ENCODE peak calls at places on chromosome 17, in nine cellular contexts. One of them, this sample, is unnamed.

GRCh38 chr17:5241861-5242671 is 7.4 kb upstream of the SCIMP start:
- DNase-seq in breast epithelium: no peak
- DNase-seq in stomach: peak; percentile 29
- DNase-seq in suprapubic skin: no peak
- DNase-seq in spleen: peak; percentile 78
- DNase-seq in transverse colon: peak; percentile 27
- DNase-seq in SK-N-SH: no peak
- DNase-seq in HCT116: no peak
- DNase-seq in prostate gland: no peak
- DNase-seq in this sample: no peak

GRCh38 chr17:27810902-27811557 is 10.7 kb upstream of the NOS2 start:
- DNase-seq in HCT116: no peak
- DNase-seq in breast epithelium: no peak
- DNase-seq in spleen: no peak
- DNase-seq in suprapubic skin: no peak
- DNase-seq in SK-N-SH: no peak
- DNase-seq in transverse colon: no peak
- DNase-seq in stomach: no peak
- DNase-seq in prostate gland: no peak
- DNase-seq in this sample: no peak

GRCh38 chr17:34166394-34166793 is 88.7 kb upstream of the CCL2 start:
- DNase-seq in transverse colon: no peak
- DNase-seq in prostate gland: no peak
- DNase-seq in stomach: no peak
- DNase-seq in HCT116: no peak
- DNase-seq in breast epithelium: no peak
- DNase-seq in spleen: no peak
- DNase-seq in SK-N-SH: no peak
- DNase-seq in suprapubic skin: no peak
- DNase-seq in this sample: no peak

GRCh38 chr17:78197147-78197830 is 10.1 kb downstream of the AFMID start:
- DNase-seq in spleen: no peak
- DNase-seq in SK-N-SH: no peak
- DNase-seq in suprapubic skin: no peak
- DNase-seq in breast epithelium: no peak
- DNase-seq in prostate gland: no peak
- DNase-seq in HCT116: no peak
- DNase-seq in transverse colon: no peak
- DNase-seq in stomach: no peak
- DNase-seq in this sample: no peak

GRCh38 chr17:17693253-17693954 is 12.1 kb downstream of the RAI1 start:
- DNase-seq in transverse colon: peak; percentile 31
- DNase-seq in prostate gland: peak; percentile 87
- DNase-seq in spleen: peak; percentile 87
- DNase-seq in breast epithelium: peak; percentile 87
- DNase-seq in stomach: peak; percentile 90
- DNase-seq in HCT116: no peak
- DNase-seq in suprapubic skin: no peak
- DNase-seq in SK-N-SH: peak; percentile 78
- DNase-seq in this sample: no peak

GRCh38 chr17:76371656-76372628 is 12.5 kb upstream of the SPHK1 start:
- DNase-seq in HCT116: no peak
- DNase-seq in prostate gland: no peak
- DNase-seq in stomach: no peak
- DNase-seq in breast epithelium: no peak
- DNase-seq in suprapubic skin: no peak
- DNase-seq in SK-N-SH: no peak
- DNase-seq in transverse colon: no peak
- DNase-seq in spleen: no peak
- DNase-seq in this sample: no peak

GRCh38 chr17:33970271-33970670 is 284.8 kb upstream of the CCL2 start:
- DNase-seq in stomach: no peak
- DNase-seq in SK-N-SH: no peak
- DNase-seq in transverse colon: no peak
- DNase-seq in HCT116: no peak
- DNase-seq in suprapubic skin: no peak
- DNase-seq in prostate gland: no peak
- DNase-seq in spleen: no peak
- DNase-seq in breast epithelium: no peak
- DNase-seq in this sample: no peak

GRCh38 chr17:80364091-80364691 is 50.8 kb upstream of the ENDOV start:
- DNase-seq in SK-N-SH: peak; percentile 83
- DNase-seq in suprapubic skin: peak; percentile 68
- DNase-seq in prostate gland: no peak
- DNase-seq in HCT116: peak; percentile 8
- DNase-seq in spleen: peak; percentile 70
- DNase-seq in transverse colon: no peak
- DNase-seq in breast epithelium: peak; percentile 50
- DNase-seq in stomach: no peak
- DNase-seq in this sample: no peak

GRCh38 chr17:32222621-32223020 is 43.0 kb upstream of the RHBDL3 start:
- DNase-seq in prostate gland: no peak
- DNase-seq in spleen: no peak
- DNase-seq in transverse colon: no peak
- DNase-seq in stomach: no peak
- DNase-seq in SK-N-SH: no peak
- DNase-seq in suprapubic skin: no peak
- DNase-seq in HCT116: no peak
- DNase-seq in breast epithelium: no peak
- DNase-seq in this sample: no peak

GRCh38 chr17:61458491-61459433 is 6.5 kb downstream of the TBX4 start:
- DNase-seq in suprapubic skin: no peak
- DNase-seq in spleen: no peak
- DNase-seq in breast epithelium: no peak
- DNase-seq in transverse colon: no peak
- DNase-seq in prostate gland: no peak
- DNase-seq in SK-N-SH: no peak
- DNase-seq in HCT116: no peak
- DNase-seq in stomach: no peak
- DNase-seq in this sample: no peak

GRCh38 chr17:66040402-66040801 is 151.5 kb downstream of the CEP112 start:
- DNase-seq in spleen: no peak
- DNase-seq in prostate gland: no peak
- DNase-seq in suprapubic skin: no peak
- DNase-seq in SK-N-SH: no peak
- DNase-seq in transverse colon: no peak
- DNase-seq in HCT116: peak; percentile 16
- DNase-seq in stomach: no peak
- DNase-seq in breast epithelium: no peak
- DNase-seq in this sample: no peak

GRCh38 chr17:39011907-39012468 is 44.8 kb upstream of the FBXO47 start:
- DNase-seq in transverse colon: no peak
- DNase-seq in prostate gland: no peak
- DNase-seq in stomach: no peak
- DNase-seq in breast epithelium: no peak
- DNase-seq in HCT116: no peak
- DNase-seq in spleen: no peak
- DNase-seq in SK-N-SH: no peak
- DNase-seq in suprapubic skin: peak; percentile 21
- DNase-seq in this sample: no peak

GRCh38 chr17:66310528-66311148 is 8.2 kb downstream of the PRKCA start:
- DNase-seq in HCT116: no peak
- DNase-seq in suprapubic skin: no peak
- DNase-seq in stomach: no peak
- DNase-seq in spleen: no peak
- DNase-seq in SK-N-SH: no peak
- DNase-seq in breast epithelium: no peak
- DNase-seq in transverse colon: no peak
- DNase-seq in prostate gland: no peak
- DNase-seq in this sample: no peak

GRCh38 chr17:15930426-15930825 is 14.5 kb upstream of the ADORA2B start:
- DNase-seq in HCT116: no peak
- DNase-seq in suprapubic skin: no peak
- DNase-seq in transverse colon: no peak
- DNase-seq in prostate gland: no peak
- DNase-seq in breast epithelium: no peak
- DNase-seq in spleen: no peak
- DNase-seq in SK-N-SH: no peak
- DNase-seq in stomach: no peak
- DNase-seq in this sample: no peak

GRCh38 chr17:8420041-8420934 is 15.4 kb upstream of the NDEL1 start:
- DNase-seq in spleen: no peak
- DNase-seq in stomach: peak; percentile 94
- DNase-seq in transverse colon: peak; percentile 71
- DNase-seq in prostate gland: no peak
- DNase-seq in SK-N-SH: peak; percentile 72
- DNase-seq in HCT116: no peak
- DNase-seq in breast epithelium: peak; percentile 64
- DNase-seq in suprapubic skin: no peak
- DNase-seq in this sample: no peak

GRCh38 chr17:45261577-45262515 is at the start of gene SPATA32:
- DNase-seq in spleen: peak; percentile 95
- DNase-seq in SK-N-SH: peak; percentile 71
- DNase-seq in HCT116: no peak
- DNase-seq in transverse colon: peak; percentile 72
- DNase-seq in suprapubic skin: no peak
- DNase-seq in stomach: peak; percentile 73
- DNase-seq in breast epithelium: no peak
- DNase-seq in prostate gland: peak; percentile 51
- DNase-seq in this sample: no peak
- TF ChIP-seq POLR2AphosphoS5 in spleen: peak; percentile 63
- TF ChIP-seq POLR2AphosphoS5 in SK-N-SH: no peak
- TF ChIP-seq POLR2AphosphoS5 in HCT116: no peak
- TF ChIP-seq POLR2AphosphoS5 in transverse colon: peak; percentile 29
- TF ChIP-seq POLR2AphosphoS5 in suprapubic skin: no peak
- TF ChIP-seq POLR2AphosphoS5 in stomach: no peak
- TF ChIP-seq POLR2AphosphoS5 in breast epithelium: no peak
- TF ChIP-seq POLR2AphosphoS5 in prostate gland: peak; percentile 18
- TF ChIP-seq POLR2AphosphoS5 in this sample: no peak

DNA sequence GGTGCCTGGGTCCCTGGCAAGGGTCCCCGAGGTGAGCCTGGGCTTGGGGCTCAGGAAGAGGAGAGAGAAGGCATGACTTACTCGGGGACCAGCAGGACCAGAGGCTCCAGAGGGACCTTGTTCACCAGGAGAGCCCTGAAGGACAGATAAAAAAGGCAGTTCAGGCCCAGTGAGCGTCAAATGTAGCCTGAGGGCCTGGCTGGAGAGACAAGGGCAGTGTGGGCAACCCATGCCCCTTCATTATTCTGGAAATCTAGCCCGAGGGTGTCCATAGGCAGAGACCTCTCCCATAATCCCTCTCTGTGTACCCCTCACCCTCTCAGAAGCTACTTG is 14.1 kb downstream of the COL1A1 start:
- DNase-seq in suprapubic skin: no peak
- DNase-seq in spleen: no peak
- DNase-seq in prostate gland: no peak
- DNase-seq in SK-N-SH: no peak
- DNase-seq in breast epithelium: no peak
- DNase-seq in HCT116: no peak
- DNase-seq in stomach: no peak
- DNase-seq in transverse colon: no peak
- DNase-seq in this sample: no peak
- H3K36me3 ChIP-seq in suprapubic skin: peaks cover 42% of the 10 kb centered on the region
- H3K36me3 ChIP-seq in spleen: no peaks in the 10 kb centered on the region
- H3K36me3 ChIP-seq in prostate gland: peaks cover 6% of the 10 kb centered on the region
- H3K36me3 ChIP-seq in SK-N-SH: peaks cover 84% of the 10 kb centered on the region
- H3K36me3 ChIP-seq in breast epithelium: no peaks in the 10 kb centered on the region
- H3K36me3 ChIP-seq in HCT116: no peaks in the 10 kb centered on the region
- H3K36me3 ChIP-seq in stomach: peaks cover 75% of the 10 kb centered on the region
- H3K36me3 ChIP-seq in transverse colon: no peaks in the 10 kb centered on the region
- H3K36me3 ChIP-seq in this sample: no peaks in the 10 kb centered on the region

GRCh38 chr17:35245196-35245486 is 2.3 kb downstream of the SLFN5 start:
- DNase-seq in spleen: no peak
- DNase-seq in prostate gland: no peak
- DNase-seq in transverse colon: no peak
- DNase-seq in breast epithelium: no peak
- DNase-seq in stomach: no peak
- DNase-seq in suprapubic skin: no peak
- DNase-seq in HCT116: peak; percentile 68
- DNase-seq in SK-N-SH: no peak
- DNase-seq in this sample: no peak
- H3K27ac ChIP-seq in spleen: peak overlapping the region; percentile 87
- H3K27ac ChIP-seq in prostate gland: no peak overlapping the region
- H3K27ac ChIP-seq in transverse colon: no peak overlapping the region
- H3K27ac ChIP-seq in breast epithelium: peak overlapping the region; percentile 97
- H3K27ac ChIP-seq in stomach: peak overlapping the region; percentile 99
- H3K27ac ChIP-seq in suprapubic skin: peak overlapping the region; percentile 94
- H3K27ac ChIP-seq in HCT116: no peak overlapping the region
- H3K27ac ChIP-seq in SK-N-SH: no peak overlapping the region
- H3K27ac ChIP-seq in this sample: peak overlapping the region; percentile 99

GRCh38 chr17:1645207-1646171 is at the start of gene SCARF1:
- DNase-seq in stomach: no peak
- DNase-seq in prostate gland: no peak
- DNase-seq in breast epithelium: no peak
- DNase-seq in HCT116: no peak
- DNase-seq in spleen: peak; percentile 89
- DNase-seq in transverse colon: no peak
- DNase-seq in SK-N-SH: no peak
- DNase-seq in suprapubic skin: no peak
- DNase-seq in this sample: no peak
- TF ChIP-seq POLR2AphosphoS5 in stomach: no peak
- TF ChIP-seq POLR2AphosphoS5 in prostate gland: peak; percentile 38
- TF ChIP-seq POLR2AphosphoS5 in breast epithelium: no peak
- TF ChIP-seq POLR2AphosphoS5 in HCT116: no peak
- TF ChIP-seq POLR2AphosphoS5 in spleen: peak; percentile 91
- TF ChIP-seq POLR2AphosphoS5 in transverse colon: peak; percentile 26
- TF ChIP-seq POLR2AphosphoS5 in SK-N-SH: no peak
- TF ChIP-seq POLR2AphosphoS5 in suprapubic skin: no peak
- TF ChIP-seq POLR2AphosphoS5 in this sample: peak; percentile 37

DNA sequence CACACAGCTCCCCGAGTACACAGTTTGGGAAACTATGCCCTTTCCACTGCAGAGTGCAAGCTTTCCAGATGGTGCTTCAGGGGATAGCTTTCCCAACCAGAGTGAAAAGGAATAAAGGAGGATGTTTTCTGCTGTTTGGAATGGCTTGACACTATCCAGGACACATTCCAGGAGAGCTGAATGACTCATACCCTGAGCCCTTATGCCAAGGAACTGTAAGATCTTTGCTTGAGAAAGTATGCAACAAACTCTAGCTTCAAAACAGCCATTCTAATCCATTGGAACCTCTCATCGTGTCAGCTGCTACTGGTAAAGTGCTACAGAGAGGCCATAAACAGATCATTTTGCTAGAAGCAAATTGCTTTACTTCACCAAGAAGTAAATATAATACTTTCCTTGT is 33.6 kb downstream of the ANKFY1 start:
- DNase-seq in transverse colon: peak; percentile 34
- DNase-seq in stomach: no peak
- DNase-seq in SK-N-SH: no peak
- DNase-seq in breast epithelium: no peak
- DNase-seq in HCT116: peak; percentile 31
- DNase-seq in prostate gland: peak; percentile 72
- DNase-seq in spleen: no peak
- DNase-seq in suprapubic skin: no peak
- DNase-seq in this sample: no peak
- H3K36me3 ChIP-seq in transverse colon: no peaks in the 10 kb centered on the region
- H3K36me3 ChIP-seq in stomach: peaks cover 62% of the 10 kb centered on the region
- H3K36me3 ChIP-seq in SK-N-SH: peaks cover 26% of the 10 kb centered on the region
- H3K36me3 ChIP-seq in breast epithelium: no peaks in the 10 kb centered on the region
- H3K36me3 ChIP-seq in HCT116: peaks cover 20% of the 10 kb centered on the region
- H3K36me3 ChIP-seq in prostate gland: no peaks in the 10 kb centered on the region
- H3K36me3 ChIP-seq in spleen: peaks cover 83% of the 10 kb centered on the region
- H3K36me3 ChIP-seq in suprapubic skin: peaks cover 15% of the 10 kb centered on the region
- H3K36me3 ChIP-seq in this sample: peaks cover 15% of the 10 kb centered on the region

DNA sequence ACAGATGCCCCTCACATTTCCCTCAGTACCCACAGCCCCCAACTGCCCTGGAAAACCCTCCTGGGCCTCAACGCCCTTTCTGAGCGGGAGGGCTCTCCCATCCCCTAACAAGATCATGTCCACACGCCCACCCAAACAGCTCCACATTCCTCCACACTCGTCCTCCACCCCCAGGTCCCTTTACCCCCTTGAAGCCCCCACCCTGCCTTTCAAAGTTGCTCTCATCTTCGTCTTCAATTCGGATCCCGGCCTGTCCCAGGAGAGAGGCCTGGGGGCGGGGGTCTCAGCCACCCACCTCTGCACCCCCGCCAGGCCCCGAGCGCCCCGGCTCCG is 14.3 kb downstream of the HOXB4 start:
- DNase-seq in HCT116: no peak
- DNase-seq in prostate gland: no peak
- DNase-seq in spleen: no peak
- DNase-seq in transverse colon: no peak
- DNase-seq in breast epithelium: no peak
- DNase-seq in suprapubic skin: no peak
- DNase-seq in SK-N-SH: no peak
- DNase-seq in stomach: no peak
- DNase-seq in this sample: no peak
- H3K27ac ChIP-seq in HCT116: no peak overlapping the region
- H3K27ac ChIP-seq in prostate gland: peak overlapping the region; percentile 39
- H3K27ac ChIP-seq in spleen: no peak overlapping the region
- H3K27ac ChIP-seq in transverse colon: peak overlapping the region; percentile 89
- H3K27ac ChIP-seq in breast epithelium: peak overlapping the region; percentile 58
- H3K27ac ChIP-seq in suprapubic skin: peak overlapping the region; percentile 74
- H3K27ac ChIP-seq in SK-N-SH: no peak overlapping the region
- H3K27ac ChIP-seq in stomach: peak overlapping the region; percentile 93
- H3K27ac ChIP-seq in this sample: peak overlapping the region; percentile 59